ENCODE peak calls at places on chromosome 2, in six cellular contexts. One of them, this sample, is unnamed.

GRCh38 chr2:189534854-189535253 is 45.7 kb downstream of the SLC40A1 start:
- DNase-seq in hypothalamus: no peak
- DNase-seq in EH: peak
- DNase-seq in activated T-cell treated with anti-CD3 and anti-CD28 coated beads for 1 hour: no peak
- DNase-seq in CD8-positive, alpha-beta memory T cell: no peak
- DNase-seq in HepG2: peak
- DNase-seq in this sample: no peak

GRCh38 chr2:68749345-68749744 is 14.7 kb downstream of the ARHGAP25 start:
- DNase-seq in hypothalamus: no peak
- DNase-seq in EH: no peak
- DNase-seq in activated T-cell treated with anti-CD3 and anti-CD28 coated beads for 1 hour: no peak
- DNase-seq in CD8-positive, alpha-beta memory T cell: no peak
- DNase-seq in HepG2: no peak
- DNase-seq in this sample: no peak

GRCh38 chr2:1968222-1968987 is 224.1 kb upstream of the PXDN start:
- DNase-seq in hypothalamus: no peak
- DNase-seq in EH: no peak
- DNase-seq in activated T-cell treated with anti-CD3 and anti-CD28 coated beads for 1 hour: no peak
- DNase-seq in CD8-positive, alpha-beta memory T cell: no peak
- DNase-seq in HepG2: no peak
- DNase-seq in this sample: no peak

GRCh38 chr2:73075477-73076373 is 4.2 kb upstream of the SFXN5 start:
- DNase-seq in hypothalamus: peak
- DNase-seq in EH: no peak
- DNase-seq in activated T-cell treated with anti-CD3 and anti-CD28 coated beads for 1 hour: no peak
- DNase-seq in CD8-positive, alpha-beta memory T cell: no peak
- DNase-seq in HepG2: no peak
- DNase-seq in this sample: no peak

GRCh38 chr2:38534746-38535403 is 67.9 kb downstream of the HNRNPLL start:
- DNase-seq in hypothalamus: no peak
- DNase-seq in EH: no peak
- DNase-seq in activated T-cell treated with anti-CD3 and anti-CD28 coated beads for 1 hour: no peak
- DNase-seq in CD8-positive, alpha-beta memory T cell: no peak
- DNase-seq in HepG2: no peak
- DNase-seq in this sample: no peak

GRCh38 chr2:240134466-240134865 is 1.6 kb downstream of the COPS9 start:
- DNase-seq in hypothalamus: no peak
- DNase-seq in EH: no peak
- DNase-seq in activated T-cell treated with anti-CD3 and anti-CD28 coated beads for 1 hour: no peak
- DNase-seq in CD8-positive, alpha-beta memory T cell: no peak
- DNase-seq in HepG2: no peak
- DNase-seq in this sample: no peak

GRCh38 chr2:239277401-239278085 is 123.3 kb downstream of the HDAC4 start:
- DNase-seq in hypothalamus: no peak
- DNase-seq in EH: no peak
- DNase-seq in activated T-cell treated with anti-CD3 and anti-CD28 coated beads for 1 hour: no peak
- DNase-seq in CD8-positive, alpha-beta memory T cell: no peak
- DNase-seq in HepG2: no peak
- DNase-seq in this sample: no peak

GRCh38 chr2:73920577-73921545 is 5.8 kb upstream of the DGUOK start:
- DNase-seq in hypothalamus: no peak
- DNase-seq in EH: peak
- DNase-seq in activated T-cell treated with anti-CD3 and anti-CD28 coated beads for 1 hour: peak
- DNase-seq in CD8-positive, alpha-beta memory T cell: peak
- DNase-seq in HepG2: peak
- DNase-seq in this sample: no peak

GRCh38 chr2:26316845-26317244 is 29.1 kb upstream of the SELENOI start:
- DNase-seq in hypothalamus: no peak
- DNase-seq in EH: no peak
- DNase-seq in activated T-cell treated with anti-CD3 and anti-CD28 coated beads for 1 hour: no peak
- DNase-seq in CD8-positive, alpha-beta memory T cell: no peak
- DNase-seq in HepG2: no peak
- DNase-seq in this sample: no peak

GRCh38 chr2:11024687-11025086 is 113.0 kb downstream of the KCNF1 start:
- DNase-seq in hypothalamus: no peak
- DNase-seq in EH: no peak
- DNase-seq in activated T-cell treated with anti-CD3 and anti-CD28 coated beads for 1 hour: no peak
- DNase-seq in CD8-positive, alpha-beta memory T cell: no peak
- DNase-seq in HepG2: no peak
- DNase-seq in this sample: no peak

This sample was measured in frontal cortex.